ENCODE peak calls at places on chromosomes 2 and 18, in nine cellular contexts. One of them, this sample, is unnamed.

GRCh38 chr2:240168041-240168440 is 27.6 kb upstream of the OTOS start:
- DNase-seq in mucosa of descending colon: no peak
- DNase-seq in colonic mucosa: no peak
- DNase-seq in A549: no peak
- DNase-seq in AG10803: no peak
- DNase-seq in astrocyte of the spinal cord: no peak
- DNase-seq in adrenal gland: no peak
- DNase-seq in HCT116: no peak
- DNase-seq in transverse colon: no peak
- DNase-seq in this sample: no peak

GRCh38 chr18:70416496-70416895 is 127.7 kb downstream of the SOCS6 start:
- DNase-seq in HCT116: no peak
- DNase-seq in colonic mucosa: no peak
- DNase-seq in A549: no peak
- DNase-seq in AG10803: no peak
- DNase-seq in astrocyte of the spinal cord: no peak
- DNase-seq in adrenal gland: no peak
- DNase-seq in mucosa of descending colon: no peak
- DNase-seq in transverse colon: no peak
- DNase-seq in this sample: no peak

GRCh38 chr18:12420831-12421421 is 13.2 kb downstream of the PRELID3A start:
- DNase-seq in A549: no peak
- DNase-seq in HCT116: no peak
- DNase-seq in astrocyte of the spinal cord: peak; percentile 12
- DNase-seq in colonic mucosa: no peak
- DNase-seq in adrenal gland: no peak
- DNase-seq in mucosa of descending colon: no peak
- DNase-seq in transverse colon: no peak
- DNase-seq in AG10803: no peak
- DNase-seq in this sample: no peak

GRCh38 chr2:238114331-238114841 is 14.2 kb downstream of the ESPNL start:
- DNase-seq in astrocyte of the spinal cord: no peak
- DNase-seq in HCT116: no peak
- DNase-seq in A549: no peak
- DNase-seq in colonic mucosa: no peak
- DNase-seq in transverse colon: no peak
- DNase-seq in mucosa of descending colon: peak; percentile 15
- DNase-seq in adrenal gland: no peak
- DNase-seq in AG10803: no peak
- DNase-seq in this sample: no peak

GRCh38 chr2:163774862-163775261 is 39.1 kb upstream of the FIGN start:
- DNase-seq in AG10803: peak; percentile 88
- DNase-seq in colonic mucosa: no peak
- DNase-seq in A549: peak; percentile 68
- DNase-seq in transverse colon: no peak
- DNase-seq in mucosa of descending colon: no peak
- DNase-seq in astrocyte of the spinal cord: peak; percentile 86
- DNase-seq in HCT116: peak; percentile 19
- DNase-seq in adrenal gland: no peak
- DNase-seq in this sample: peak; percentile 4

GRCh38 chr18:10332452-10332851 is 122.0 kb upstream of the APCDD1 start:
- DNase-seq in adrenal gland: no peak
- DNase-seq in astrocyte of the spinal cord: no peak
- DNase-seq in A549: no peak
- DNase-seq in colonic mucosa: no peak
- DNase-seq in transverse colon: no peak
- DNase-seq in HCT116: no peak
- DNase-seq in AG10803: no peak
- DNase-seq in mucosa of descending colon: no peak
- DNase-seq in this sample: no peak

GRCh38 chr2:11433875-11434274 is 32.1 kb downstream of the E2F6 start:
- DNase-seq in A549: no peak
- DNase-seq in colonic mucosa: no peak
- DNase-seq in AG10803: no peak
- DNase-seq in astrocyte of the spinal cord: no peak
- DNase-seq in mucosa of descending colon: no peak
- DNase-seq in HCT116: no peak
- DNase-seq in transverse colon: no peak
- DNase-seq in adrenal gland: no peak
- DNase-seq in this sample: no peak

GRCh38 chr2:65566617-65567016 is 134.2 kb upstream of the SPRED2 start:
- DNase-seq in transverse colon: no peak
- DNase-seq in HCT116: no peak
- DNase-seq in astrocyte of the spinal cord: no peak
- DNase-seq in A549: no peak
- DNase-seq in adrenal gland: no peak
- DNase-seq in colonic mucosa: no peak
- DNase-seq in mucosa of descending colon: no peak
- DNase-seq in AG10803: no peak
- DNase-seq in this sample: no peak

GRCh38 chr2:68292108-68292710 is 27.5 kb downstream of the CNRIP1 start:
- DNase-seq in A549: peak; percentile 63
- DNase-seq in AG10803: peak; percentile 31
- DNase-seq in transverse colon: no peak
- DNase-seq in adrenal gland: no peak
- DNase-seq in mucosa of descending colon: no peak
- DNase-seq in HCT116: peak; percentile 24
- DNase-seq in colonic mucosa: no peak
- DNase-seq in astrocyte of the spinal cord: no peak
- DNase-seq in this sample: no peak

GRCh38 chr2:158060862-158061435 is 40.7 kb upstream of the UPP2 start:
- DNase-seq in AG10803: peak; percentile 8
- DNase-seq in colonic mucosa: no peak
- DNase-seq in transverse colon: no peak
- DNase-seq in A549: no peak
- DNase-seq in mucosa of descending colon: no peak
- DNase-seq in HCT116: peak; percentile 1
- DNase-seq in adrenal gland: peak; percentile 60
- DNase-seq in astrocyte of the spinal cord: peak; percentile 21
- DNase-seq in this sample: peak; percentile 38

GRCh38 chr2:11169333-11169732 is 14.1 kb downstream of the SLC66A3 start:
- DNase-seq in AG10803: no peak
- DNase-seq in mucosa of descending colon: no peak
- DNase-seq in HCT116: no peak
- DNase-seq in colonic mucosa: no peak
- DNase-seq in A549: no peak
- DNase-seq in astrocyte of the spinal cord: no peak
- DNase-seq in adrenal gland: peak; percentile 74
- DNase-seq in transverse colon: no peak
- DNase-seq in this sample: no peak

GRCh38 chr2:42385225-42385624 is 24.2 kb upstream of the COX7A2L start:
- DNase-seq in adrenal gland: peak; percentile 60
- DNase-seq in HCT116: no peak
- DNase-seq in astrocyte of the spinal cord: no peak
- DNase-seq in A549: peak; percentile 50
- DNase-seq in transverse colon: peak; percentile 53
- DNase-seq in mucosa of descending colon: peak; percentile 72
- DNase-seq in AG10803: no peak
- DNase-seq in colonic mucosa: peak; percentile 56
- DNase-seq in this sample: no peak

GRCh38 chr2:241814571-241815476 is 5.8 kb downstream of the NEU4 start:
- DNase-seq in AG10803: no peak
- DNase-seq in adrenal gland: no peak
- DNase-seq in astrocyte of the spinal cord: no peak
- DNase-seq in transverse colon: no peak
- DNase-seq in mucosa of descending colon: peak; percentile 42
- DNase-seq in HCT116: no peak
- DNase-seq in A549: no peak
- DNase-seq in colonic mucosa: no peak
- DNase-seq in this sample: no peak

GRCh38 chr2:223469270-223470057 is 132.7 kb downstream of the SCG2 start:
- DNase-seq in mucosa of descending colon: peak; percentile 21
- DNase-seq in A549: peak; percentile 54
- DNase-seq in AG10803: peak; percentile 81
- DNase-seq in HCT116: no peak
- DNase-seq in astrocyte of the spinal cord: peak; percentile 71
- DNase-seq in adrenal gland: peak; percentile 92
- DNase-seq in transverse colon: peak; percentile 10
- DNase-seq in colonic mucosa: peak; percentile 24
- DNase-seq in this sample: no peak

GRCh38 chr18:79796531-79797390 is 977 bp upstream of the KCNG2 start:
- DNase-seq in AG10803: peak; percentile 35
- DNase-seq in transverse colon: no peak
- DNase-seq in colonic mucosa: no peak
- DNase-seq in A549: no peak
- DNase-seq in HCT116: no peak
- DNase-seq in mucosa of descending colon: no peak
- DNase-seq in astrocyte of the spinal cord: no peak
- DNase-seq in adrenal gland: no peak
- DNase-seq in this sample: no peak

GRCh38 chr18:79798346-79798998 is 734 bp downstream of the KCNG2 start:
- DNase-seq in astrocyte of the spinal cord: no peak
- DNase-seq in mucosa of descending colon: peak; percentile 21
- DNase-seq in adrenal gland: no peak
- DNase-seq in colonic mucosa: no peak
- DNase-seq in HCT116: no peak
- DNase-seq in transverse colon: no peak
- DNase-seq in AG10803: no peak
- DNase-seq in A549: no peak
- DNase-seq in this sample: no peak

GRCh38 chr18:79798999-79799370 is 1.2 kb downstream of the KCNG2 start:
- DNase-seq in mucosa of descending colon: no peak
- DNase-seq in AG10803: no peak
- DNase-seq in HCT116: no peak
- DNase-seq in adrenal gland: no peak
- DNase-seq in A549: no peak
- DNase-seq in transverse colon: no peak
- DNase-seq in astrocyte of the spinal cord: no peak
- DNase-seq in colonic mucosa: no peak
- DNase-seq in this sample: no peak

GRCh38 chr18:79796016-79796415 is 1.7 kb upstream of the KCNG2 start:
- DNase-seq in A549: no peak
- DNase-seq in adrenal gland: no peak
- DNase-seq in transverse colon: no peak
- DNase-seq in HCT116: no peak
- DNase-seq in mucosa of descending colon: no peak
- DNase-seq in astrocyte of the spinal cord: no peak
- DNase-seq in colonic mucosa: no peak
- DNase-seq in AG10803: no peak
- DNase-seq in this sample: no peak

GRCh38 chr18:79797518-79798345 is at the start of gene KCNG2:
- DNase-seq in AG10803: no peak
- DNase-seq in colonic mucosa: no peak
- DNase-seq in astrocyte of the spinal cord: no peak
- DNase-seq in mucosa of descending colon: no peak
- DNase-seq in adrenal gland: no peak
- DNase-seq in A549: peak; percentile 19
- DNase-seq in transverse colon: no peak
- DNase-seq in HCT116: no peak
- DNase-seq in this sample: no peak
- H3K4me3 ChIP-seq in AG10803: no peak within 1 kb of the TSS
- H3K4me3 ChIP-seq in colonic mucosa: peak within 1 kb of the TSS; percentile 20
- H3K4me3 ChIP-seq in astrocyte of the spinal cord: no peak within 1 kb of the TSS
- H3K4me3 ChIP-seq in mucosa of descending colon: no peak within 1 kb of the TSS
- H3K4me3 ChIP-seq in adrenal gland: peak within 1 kb of the TSS; percentile 32
- H3K4me3 ChIP-seq in A549: peak within 1 kb of the TSS; percentile 35
- H3K4me3 ChIP-seq in transverse colon: peak within 1 kb of the TSS; percentile 44
- H3K4me3 ChIP-seq in HCT116: no peak within 1 kb of the TSS
- H3K4me3 ChIP-seq in this sample: no peak within 1 kb of the TSS

GRCh38 chr18:74326238-74326637 is 10.6 kb downstream of the C18orf63 start:
- DNase-seq in astrocyte of the spinal cord: no peak
- DNase-seq in AG10803: no peak
- DNase-seq in HCT116: no peak
- DNase-seq in adrenal gland: no peak
- DNase-seq in colonic mucosa: no peak
- DNase-seq in transverse colon: no peak
- DNase-seq in A549: no peak
- DNase-seq in mucosa of descending colon: no peak
- DNase-seq in this sample: no peak
- TF ChIP-seq CTCF in astrocyte of the spinal cord: no peak
- TF ChIP-seq CTCF in AG10803: no peak
- TF ChIP-seq CTCF in HCT116: no peak
- TF ChIP-seq CTCF in adrenal gland: no peak
- TF ChIP-seq CTCF in colonic mucosa: no peak
- TF ChIP-seq CTCF in transverse colon: no peak
- TF ChIP-seq CTCF in A549: no peak
- TF ChIP-seq CTCF in mucosa of descending colon: no peak
- TF ChIP-seq CTCF in this sample: no peak

GRCh38 chr18:22466608-22467390 is 49.1 kb upstream of the CTAGE1 start:
- DNase-seq in adrenal gland: no peak
- DNase-seq in transverse colon: no peak
- DNase-seq in mucosa of descending colon: no peak
- DNase-seq in HCT116: peak; percentile 10
- DNase-seq in colonic mucosa: peak; percentile 36
- DNase-seq in astrocyte of the spinal cord: peak; percentile 85
- DNase-seq in AG10803: peak; percentile 86
- DNase-seq in A549: peak; percentile 93
- DNase-seq in this sample: no peak
- H3K4me3 ChIP-seq in adrenal gland: no peak overlapping the region
- H3K4me3 ChIP-seq in transverse colon: no peak overlapping the region
- H3K4me3 ChIP-seq in mucosa of descending colon: no peak overlapping the region
- H3K4me3 ChIP-seq in HCT116: no peak overlapping the region
- H3K4me3 ChIP-seq in colonic mucosa: no peak overlapping the region
- H3K4me3 ChIP-seq in astrocyte of the spinal cord: no peak overlapping the region
- H3K4me3 ChIP-seq in AG10803: no peak overlapping the region
- H3K4me3 ChIP-seq in A549: peak overlapping the region; percentile 32
- H3K4me3 ChIP-seq in this sample: no peak overlapping the region

GRCh38 chr18:28015671-28016070 is 161.3 kb downstream of the CDH2 start:
- DNase-seq in HCT116: no peak
- DNase-seq in colonic mucosa: no peak
- DNase-seq in adrenal gland: no peak
- DNase-seq in A549: no peak
- DNase-seq in transverse colon: no peak
- DNase-seq in astrocyte of the spinal cord: no peak
- DNase-seq in mucosa of descending colon: no peak
- DNase-seq in AG10803: no peak
- DNase-seq in this sample: no peak

GRCh38 chr18:28018361-28018760 is 158.6 kb downstream of the CDH2 start:
- DNase-seq in adrenal gland: no peak
- DNase-seq in astrocyte of the spinal cord: no peak
- DNase-seq in colonic mucosa: no peak
- DNase-seq in transverse colon: no peak
- DNase-seq in mucosa of descending colon: no peak
- DNase-seq in A549: no peak
- DNase-seq in HCT116: no peak
- DNase-seq in AG10803: peak; percentile 33
- DNase-seq in this sample: no peak

GRCh38 chr18:28009589-28009988 is 167.3 kb downstream of the CDH2 start:
- DNase-seq in adrenal gland: no peak
- DNase-seq in colonic mucosa: no peak
- DNase-seq in A549: no peak
- DNase-seq in astrocyte of the spinal cord: no peak
- DNase-seq in mucosa of descending colon: no peak
- DNase-seq in HCT116: no peak
- DNase-seq in transverse colon: no peak
- DNase-seq in AG10803: no peak
- DNase-seq in this sample: no peak

GRCh38 chr18:28007841-28008240 is 169.1 kb downstream of the CDH2 start:
- DNase-seq in A549: no peak
- DNase-seq in mucosa of descending colon: no peak
- DNase-seq in colonic mucosa: no peak
- DNase-seq in astrocyte of the spinal cord: peak; percentile 32
- DNase-seq in adrenal gland: no peak
- DNase-seq in transverse colon: no peak
- DNase-seq in HCT116: no peak
- DNase-seq in AG10803: peak; percentile 48
- DNase-seq in this sample: no peak

DNA sequence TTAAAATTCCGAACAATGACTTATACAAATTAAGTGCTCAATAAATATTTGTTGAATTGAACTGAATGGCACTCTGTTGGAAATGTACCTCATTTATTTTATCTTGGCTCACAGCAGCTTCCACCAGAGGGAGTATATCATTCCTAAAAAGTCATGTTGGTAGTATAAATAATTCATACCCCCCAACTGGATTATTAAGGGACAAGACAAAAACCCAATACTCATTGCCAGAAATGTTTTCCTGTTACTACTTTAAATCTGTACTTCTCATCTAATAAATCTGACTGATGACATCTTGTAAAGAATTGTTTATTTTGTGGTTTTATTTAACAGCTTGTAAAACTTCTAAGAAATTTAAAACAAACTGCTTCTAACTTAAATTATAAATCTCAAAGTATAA is 163.9 kb downstream of the CDH2 start:
- DNase-seq in transverse colon: no peak
- DNase-seq in mucosa of descending colon: no peak
- DNase-seq in adrenal gland: no peak
- DNase-seq in colonic mucosa: no peak
- DNase-seq in AG10803: peak; percentile 34
- DNase-seq in HCT116: no peak
- DNase-seq in A549: peak; percentile 15
- DNase-seq in astrocyte of the spinal cord: no peak
- DNase-seq in this sample: peak; percentile 26
- TF ChIP-seq CTCF in transverse colon: no peak
- TF ChIP-seq CTCF in mucosa of descending colon: no peak
- TF ChIP-seq CTCF in adrenal gland: peak; percentile 39
- TF ChIP-seq CTCF in colonic mucosa: no peak
- TF ChIP-seq CTCF in AG10803: peak; percentile 66
- TF ChIP-seq CTCF in HCT116: peak; percentile 35
- TF ChIP-seq CTCF in A549: peak; percentile 48
- TF ChIP-seq CTCF in astrocyte of the spinal cord: peak; percentile 56
- TF ChIP-seq CTCF in this sample: peak; percentile 42

This sample was measured in HFF-Myc.